ENCODE peak calls at places on chromosomes 2 and 18, in eight cellular contexts. Z is CD4-positive, alpha-beta T cell; J is GM12864; X is GM10248; C is ovary; W is GM13976; H is pancreas; O is fibroblast of mammary gland. D is an unnamed sample.

GRCh38 chr18:75087119-75088020 is 121.6 kb downstream of the PTGR3 start:
- DNase-seq in Z (no peak), J (no peak), X (no peak), C (no peak), W (no peak), H (no peak), O (no peak), D (no peak)

GRCh38 chr2:223563462-223563861 is 38.7 kb downstream of the SCG2 start:
- DNase-seq in Z (no peak), J (no peak), X (no peak), C (no peak), W (no peak), H (no peak), O (peak), D (no peak)

GRCh38 chr2:47344890-47345583 is 57.9 kb upstream of the MSH2 start:
- DNase-seq in Z (no peak), J (no peak), X (no peak), C (peak), W (no peak), H (peak), O (peak), D (no peak)

GRCh38 chr18:54786211-54786610 is 42.1 kb upstream of the RAB27B start:
- DNase-seq in Z (no peak), J (no peak), X (no peak), C (no peak), W (no peak), H (no peak), O (no peak), D (no peak)

GRCh38 chr2:20091305-20091991 is 40.0 kb upstream of the LAPTM4A start:
- DNase-seq in Z (no peak), J (no peak), X (no peak), C (peak), W (no peak), H (no peak), O (peak), D (no peak)

GRCh38 chr2:133561045-133561852 is 7.0 kb downstream of the NCKAP5 start:
- DNase-seq in Z (no peak), J (peak), X (peak), C (no peak), W (peak), H (no peak), O (peak), D (peak)

GRCh38 chr2:17643031-17643615 is 102.6 kb downstream of the VSNL1 start:
- DNase-seq in Z (no peak), J (no peak), X (no peak), C (no peak), W (no peak), H (no peak), O (peak), D (peak)

GRCh38 chr2:65724752-65725151 is 292.4 kb upstream of the SPRED2 start:
- DNase-seq in Z (no peak), J (no peak), X (no peak), C (no peak), W (no peak), H (no peak), O (no peak), D (no peak)

GRCh38 chr2:74502147-74502719 is 2.8 kb upstream of the LBX2 start:
- DNase-seq in Z (no peak), J (no peak), X (peak), C (no peak), W (no peak), H (no peak), O (no peak), D (no peak)

GRCh38 chr2:149313512-149313972 is 16.8 kb upstream of the LYPD6 start:
- DNase-seq in Z (no peak), J (peak), X (peak), C (no peak), W (peak), H (no peak), O (peak), D (peak)

GRCh38 chr2:142834003-142834402 is 43.5 kb upstream of the KYNU start:
- DNase-seq in Z (no peak), J (no peak), X (no peak), C (no peak), W (no peak), H (no peak), O (peak), D (no peak)

GRCh38 chr2:182330451-182331325 is 96.1 kb downstream of the PDE1A start:
- DNase-seq in Z (no peak), J (no peak), X (no peak), C (no peak), W (no peak), H (no peak), O (peak), D (no peak)

GRCh38 chr2:207504513-207505171 is 25.1 kb upstream of the CREB1 start:
- DNase-seq in Z (no peak), J (no peak), X (no peak), C (peak), W (no peak), H (no peak), O (peak), D (no peak)

GRCh38 chr2:143399679-143400078 is 270.5 kb downstream of the ARHGAP15 start:
- DNase-seq in Z (no peak), J (no peak), X (no peak), C (no peak), W (no peak), H (no peak), O (peak), D (no peak)

GRCh38 chr18:62741118-62741566 is 25.8 kb downstream of the PHLPP1 start:
- DNase-seq in Z (no peak), J (no peak), X (no peak), C (no peak), W (no peak), H (no peak), O (peak), D (peak)

GRCh38 chr2:182642328-182642727 is 73.7 kb upstream of the DNAJC10 start:
- DNase-seq in Z (no peak), J (peak), X (peak), C (no peak), W (peak), H (no peak), O (peak), D (peak)

GRCh38 chr2:196314780-196315179 is 143.4 kb upstream of the STK17B start:
- DNase-seq in Z (no peak), J (no peak), X (no peak), C (no peak), W (no peak), H (no peak), O (peak), D (no peak)

GRCh38 chr18:4068552-4069158 is 386.5 kb downstream of the DLGAP1 start:
- DNase-seq in Z (no peak), J (peak), X (peak), C (no peak), W (peak), H (no peak), O (peak), D (peak)

GRCh38 chr2:26018184-26018716 is 15.6 kb upstream of the RAB10 start:
- DNase-seq in Z (no peak), J (no peak), X (no peak), C (peak), W (no peak), H (peak), O (peak), D (peak)

GRCh38 chr2:112493048-112493447 is 11.1 kb downstream of the TTL start:
- DNase-seq in Z (no peak), J (no peak), X (no peak), C (no peak), W (no peak), H (no peak), O (no peak), D (no peak)
- TF ChIP-seq CTCF in Z (no peak), J (no peak), X (no peak), C (no peak), W (no peak), H (no peak), O (no peak), D (no peak)

GRCh38 chr18:68330658-68331057 is 384.2 kb downstream of the TMX3 start:
- DNase-seq in Z (no peak), J (no peak), X (no peak), C (no peak), W (no peak), H (no peak), O (no peak), D (no peak)
- TF ChIP-seq CTCF in Z (no peak), J (no peak), X (no peak), C (no peak), W (no peak), H (no peak), O (no peak), D (no peak)

GRCh38 chr2:219279916-219280516 is 850 bp downstream of the DNAJB2 start:
- DNase-seq in Z (no peak), J (no peak), X (no peak), C (no peak), W (peak), H (no peak), O (no peak), D (no peak)
- TF ChIP-seq CTCF in Z (no peak), J (peak), X (peak), C (no peak), W (peak), H (no peak), O (no peak), D (peak)

DNA sequence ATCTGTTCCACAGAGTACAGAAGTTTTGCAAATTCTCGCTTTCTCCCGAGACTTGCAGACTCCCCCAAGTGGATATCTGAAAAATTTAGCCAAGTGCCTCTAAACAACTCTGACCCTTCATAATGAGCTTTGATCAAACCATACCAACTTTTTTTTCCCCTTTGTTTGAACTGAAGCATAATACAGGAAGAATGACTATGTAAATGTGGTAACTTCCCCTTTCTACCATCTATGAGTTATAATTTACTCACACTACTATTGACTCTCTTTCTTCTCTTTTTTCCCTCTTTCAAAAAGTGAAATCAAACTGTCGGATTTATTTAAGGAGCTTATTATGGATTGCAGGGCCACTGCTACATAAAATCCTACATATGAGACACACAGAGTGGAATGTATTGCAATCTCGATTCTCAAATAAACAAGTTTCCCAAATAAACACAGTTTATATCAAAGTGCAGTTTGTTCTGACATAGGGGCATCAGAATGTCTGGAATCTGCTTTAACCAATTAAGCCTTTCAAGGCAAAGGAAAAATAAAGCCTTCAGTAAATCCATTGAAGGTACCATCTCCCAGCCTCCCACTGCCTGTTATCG is 1.4 kb upstream of the ZNF804A start:
- DNase-seq in Z (no peak), J (no peak), X (no peak), C (no peak), W (no peak), H (no peak), O (peak), D (no peak)
- TF ChIP-seq CTCF in Z (no peak), J (no peak), X (no peak), C (no peak), W (no peak), H (no peak), O (no peak), D (no peak)

GRCh38 chr2:130376433-130377293 is 20.8 kb downstream of the PTPN18 start:
- DNase-seq in Z (no peak), J (peak), X (no peak), C (no peak), W (peak), H (no peak), O (no peak), D (peak)
- TF ChIP-seq CTCF in Z (no peak), J (peak), X (peak), C (no peak), W (peak), H (no peak), O (peak), D (no peak)

D was measured in activated CD8-positive, alpha-beta T cell treated with anti-CD3 and anti-CD28 coated beads for 36 hours.